ENCODE peak calls at places on chromosome 12, in eight cellular contexts. F is neuronal stem cell, U is PC-3, T is astrocyte, S is left ventricle myocardium inferior, H is choroid plexus epithelial cell, B is Caco-2, P is astrocyte of the spinal cord. C is an unnamed sample.

GRCh38 chr12:87991483-87991882 is 37.7 kb downstream of the C12orf50 start:
- DNase-seq in S (no peak), B (no peak), F (no peak), U (no peak), H (no peak), P (no peak), T (no peak), C (no peak)

GRCh38 chr12:40207551-40207950 is 17.2 kb upstream of the LRRK2 start:
- DNase-seq in S (no peak), F (no peak), H (no peak), P (no peak), B (no peak), T (no peak), U (peak), C (no peak)

GRCh38 chr12:54033106-54033979 is 493 bp downstream of the HOXC5 start:
- DNase-seq in F (no peak), S (no peak), U (peak), H (no peak), P (peak), T (no peak), B (peak), C (peak)

GRCh38 chr12:70754330-70754741 is 117.1 kb upstream of the PTPRB start:
- DNase-seq in P (no peak), B (no peak), H (no peak), U (peak), F (no peak), T (no peak), S (no peak), C (no peak)

GRCh38 chr12:132582058-132582420 is 28.3 kb downstream of the LRCOL1 start:
- DNase-seq in P (no peak), T (no peak), H (no peak), U (no peak), F (no peak), S (no peak), B (no peak), C (no peak)

GRCh38 chr12:125773033-125773432 is 707.8 kb downstream of the AACS start:
- DNase-seq in F (no peak), B (peak), U (peak), P (no peak), H (no peak), S (no peak), T (no peak), C (peak)

GRCh38 chr12:113286712-113287111 is 48.2 kb downstream of the SLC8B1 start:
- DNase-seq in U (no peak), P (no peak), T (no peak), F (no peak), H (no peak), B (no peak), S (no peak), C (no peak)

GRCh38 chr12:46109343-46110219 is 119.2 kb upstream of the SCAF11 start:
- DNase-seq in P (no peak), S (no peak), F (no peak), U (no peak), T (no peak), B (no peak), H (no peak), C (no peak)

GRCh38 chr12:59698599-59698998 is 102.8 kb downstream of the SLC16A7 start:
- DNase-seq in F (no peak), P (no peak), T (peak), S (no peak), U (peak), H (peak), B (no peak), C (peak)

GRCh38 chr12:32027684-32028355 is 68.6 kb downstream of the RESF1 start:
- DNase-seq in U (no peak), P (no peak), H (no peak), S (no peak), B (no peak), T (no peak), F (no peak), C (no peak)

GRCh38 chr12:14018080-14018479 is 36.7 kb upstream of the GRIN2B start:
- DNase-seq in H (no peak), S (no peak), F (no peak), T (no peak), P (no peak), U (no peak), B (no peak), C (no peak)

GRCh38 chr12:87272846-87273245 is 756.4 kb downstream of the C12orf50 start:
- DNase-seq in B (no peak), F (no peak), H (no peak), P (no peak), T (no peak), U (no peak), S (no peak), C (no peak)

GRCh38 chr12:107560194-107560905 is 125.2 kb upstream of the PWP1 start:
- DNase-seq in U (no peak), F (peak), H (no peak), P (no peak), S (no peak), T (no peak), B (no peak), C (peak)

GRCh38 chr12:4421590-4422031 is 24.0 kb downstream of the FGF6 start:
- DNase-seq in U (peak), T (peak), S (no peak), F (peak), H (peak), B (no peak), P (peak), C (peak)

DNA sequence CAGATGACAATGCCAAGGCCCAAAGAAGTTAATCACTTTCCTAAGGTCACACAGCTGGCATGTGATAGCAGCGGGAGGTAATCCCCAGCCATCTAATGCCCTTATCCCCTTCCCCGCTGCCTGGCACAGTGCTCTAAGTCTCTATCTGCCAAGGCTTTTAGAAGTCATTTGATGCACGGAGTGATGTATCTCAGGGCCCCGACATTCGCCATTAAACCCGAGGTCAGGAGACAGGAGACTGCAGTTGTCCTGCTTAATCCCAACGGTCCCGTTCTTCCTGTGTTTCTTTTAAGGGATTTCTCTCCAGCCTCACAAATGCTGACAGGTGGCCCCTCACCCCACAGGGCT is 171.2 kb downstream of the CHST11 start:
- DNase-seq in S (no peak), B (no peak), P (no peak), U (no peak), T (no peak), H (no peak), F (no peak), C (no peak)
- H3K4me3 ChIP-seq in S (no peak), B (no peak), P (no peak), U (no peak), T (no peak), H (no peak), F (no peak), C (no peak)

GRCh38 chr12:26195641-26196423 is 459 bp downstream of the SSPN start:
- DNase-seq in T (peak), F (peak), U (peak), H (peak), S (peak), B (no peak), P (peak), C (peak)
- H3K4me3 ChIP-seq in T (peak), F (peak), U (peak), H (peak), S (peak), B (peak), P (peak), C (peak)

GRCh38 chr12:109741286-109741969 is 27.8 kb downstream of the FAM222A start:
- DNase-seq in B (peak), H (no peak), T (no peak), P (no peak), S (peak), U (no peak), F (no peak), C (no peak)
- H3K4me3 ChIP-seq in B (no peak), H (no peak), T (no peak), P (no peak), S (no peak), U (no peak), F (no peak), C (no peak)

GRCh38 chr12:116381744-116382455 is 104.4 kb upstream of the MED13L start:
- DNase-seq in P (peak), F (peak), T (peak), S (no peak), H (peak), U (peak), B (peak), C (peak)
- H3K4me3 ChIP-seq in P (no peak), F (no peak), T (peak), S (peak), H (peak), U (peak), B (no peak), C (no peak)

DNA sequence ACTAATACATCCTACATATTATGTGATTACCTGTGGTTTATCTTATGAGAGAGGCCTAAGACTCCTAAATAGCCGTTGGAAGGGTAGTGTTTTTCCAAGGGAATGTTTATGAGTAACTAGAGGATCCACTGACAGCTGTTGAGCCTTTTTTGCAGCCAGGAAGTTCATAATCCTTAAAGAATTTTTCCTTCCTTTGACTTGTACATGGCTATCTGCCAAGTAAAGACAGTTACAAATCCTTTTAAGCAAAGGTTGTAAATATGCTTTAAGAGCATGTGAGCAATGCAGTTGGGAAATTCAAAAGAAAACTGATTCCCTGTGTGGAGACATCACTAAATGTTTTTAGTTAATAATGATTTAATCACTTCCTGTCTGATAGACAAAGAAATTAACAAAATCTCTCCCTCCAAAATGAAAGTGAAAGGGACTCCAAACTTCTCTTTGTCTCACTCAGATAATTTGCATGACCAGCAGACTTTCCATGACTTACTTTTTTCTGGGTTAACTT is 333.8 kb downstream of the PDZRN4 start:
- DNase-seq in B (no peak), S (no peak), H (peak), F (no peak), P (peak), U (peak), T (peak), C (peak)
- H3K4me3 ChIP-seq in B (no peak), S (peak), H (peak), F (no peak), P (no peak), U (peak), T (no peak), C (peak)

GRCh38 chr12:25648460-25648859 is 95.4 kb upstream of the LMNTD1 start:
- DNase-seq in T (peak), U (peak), S (peak), F (no peak), B (peak), P (peak), H (peak), C (peak)
- H3K4me3 ChIP-seq in T (peak), U (peak), S (no peak), F (no peak), B (peak), P (peak), H (peak), C (no peak)

DNA sequence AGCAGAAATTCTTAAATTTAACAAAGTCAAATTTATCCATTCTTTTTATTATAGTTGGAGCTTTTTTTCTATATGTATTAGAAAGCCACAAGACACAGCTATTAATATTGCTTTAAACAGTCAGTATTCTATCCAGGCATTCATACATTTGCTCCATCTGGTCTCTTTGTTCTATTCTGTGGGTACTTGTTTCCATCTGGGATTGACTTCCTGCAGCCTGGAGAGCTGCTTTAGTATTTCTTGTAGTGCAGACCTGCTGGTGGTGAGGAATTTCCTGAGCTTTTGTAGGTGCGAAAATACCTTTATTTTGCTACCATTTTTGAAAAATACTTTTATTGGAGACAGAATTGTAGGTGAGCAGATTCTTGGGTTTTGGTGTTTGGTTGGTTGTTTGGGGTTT is 29.0 kb downstream of the CCDC60 start:
- DNase-seq in S (no peak), P (no peak), U (no peak), T (no peak), B (no peak), H (no peak), F (no peak), C (no peak)
- H3K4me3 ChIP-seq in S (no peak), P (no peak), U (no peak), T (no peak), B (no peak), H (no peak), F (no peak), C (no peak)